ENCODE peak calls at places on chromosomes 2 and 18, in five cellular contexts. One of them, this sample, is unnamed.
A peak's percentile ranks its signal among the peaks of the same experiment; 100 is the strongest.

GRCh38 chr2:96148410-96149217 is 3.4 kb upstream of the DUSP2 start:
- DNase-seq in NAMALWA: peak; percentile 90
- DNase-seq in neural crest cell: no peak
- DNase-seq in kidney glomerular epithelial cell: peak; percentile 66
- DNase-seq in hepatic stellate cell: peak; percentile 81
- DNase-seq in this sample: peak; percentile 93

GRCh38 chr2:1831617-1831970 is 87.3 kb upstream of the PXDN start:
- DNase-seq in hepatic stellate cell: no peak
- DNase-seq in NAMALWA: no peak
- DNase-seq in kidney glomerular epithelial cell: no peak
- DNase-seq in neural crest cell: no peak
- DNase-seq in this sample: no peak

GRCh38 chr18:8783335-8783993 is 78.1 kb downstream of the MTCL1 start:
- DNase-seq in kidney glomerular epithelial cell: no peak
- DNase-seq in neural crest cell: no peak
- DNase-seq in hepatic stellate cell: no peak
- DNase-seq in NAMALWA: no peak
- DNase-seq in this sample: no peak

GRCh38 chr18:48808476-48808875 is 142.3 kb downstream of the SMAD7 start:
- DNase-seq in hepatic stellate cell: no peak
- DNase-seq in neural crest cell: no peak
- DNase-seq in NAMALWA: no peak
- DNase-seq in kidney glomerular epithelial cell: no peak
- DNase-seq in this sample: no peak

GRCh38 chr2:207676827-207677354 is 34.5 kb upstream of the CCNYL1 start:
- DNase-seq in kidney glomerular epithelial cell: peak; percentile 94
- DNase-seq in neural crest cell: no peak
- DNase-seq in NAMALWA: no peak
- DNase-seq in hepatic stellate cell: peak; percentile 84
- DNase-seq in this sample: no peak

GRCh38 chr2:100109986-100110980 is 32.1 kb downstream of the AFF3 start:
- DNase-seq in neural crest cell: no peak
- DNase-seq in NAMALWA: peak; percentile 92
- DNase-seq in hepatic stellate cell: no peak
- DNase-seq in kidney glomerular epithelial cell: no peak
- DNase-seq in this sample: no peak

GRCh38 chr2:166126014-166126639 is 1.7 kb downstream of the SCN1A start:
- DNase-seq in neural crest cell: no peak
- DNase-seq in hepatic stellate cell: no peak
- DNase-seq in kidney glomerular epithelial cell: no peak
- DNase-seq in NAMALWA: no peak
- DNase-seq in this sample: no peak

GRCh38 chr2:44692821-44693220 is 248.7 kb upstream of the SIX3 start:
- DNase-seq in NAMALWA: no peak
- DNase-seq in neural crest cell: no peak
- DNase-seq in kidney glomerular epithelial cell: no peak
- DNase-seq in hepatic stellate cell: no peak
- DNase-seq in this sample: no peak

GRCh38 chr2:62744603-62745002 is 39.1 kb downstream of the EHBP1 start:
- DNase-seq in hepatic stellate cell: no peak
- DNase-seq in kidney glomerular epithelial cell: no peak
- DNase-seq in neural crest cell: no peak
- DNase-seq in NAMALWA: no peak
- DNase-seq in this sample: peak; percentile 11

GRCh38 chr2:66343259-66343658 is 91.7 kb upstream of the MEIS1 start:
- DNase-seq in hepatic stellate cell: no peak
- DNase-seq in NAMALWA: no peak
- DNase-seq in neural crest cell: no peak
- DNase-seq in kidney glomerular epithelial cell: no peak
- DNase-seq in this sample: no peak

GRCh38 chr2:119264781-119265692 is 41.4 kb downstream of the STEAP3 start:
- DNase-seq in hepatic stellate cell: peak; percentile 63
- DNase-seq in kidney glomerular epithelial cell: peak; percentile 28
- DNase-seq in NAMALWA: peak; percentile 60
- DNase-seq in neural crest cell: peak; percentile 55
- DNase-seq in this sample: peak; percentile 78

GRCh38 chr2:233801357-233802131 is 23.4 kb downstream of the MROH2A start:
- DNase-seq in hepatic stellate cell: no peak
- DNase-seq in kidney glomerular epithelial cell: no peak
- DNase-seq in NAMALWA: peak; percentile 54
- DNase-seq in neural crest cell: no peak
- DNase-seq in this sample: no peak

GRCh38 chr2:21161122-21161521 is 37.4 kb downstream of the TDRD15 start:
- DNase-seq in NAMALWA: no peak
- DNase-seq in neural crest cell: no peak
- DNase-seq in kidney glomerular epithelial cell: no peak
- DNase-seq in hepatic stellate cell: no peak
- DNase-seq in this sample: no peak

GRCh38 chr2:157875720-157876065 is 437 bp downstream of the ACVR1 start:
- DNase-seq in kidney glomerular epithelial cell: no peak
- DNase-seq in neural crest cell: peak; percentile 36
- DNase-seq in NAMALWA: peak; percentile 30
- DNase-seq in hepatic stellate cell: no peak
- DNase-seq in this sample: no peak

GRCh38 chr2:141778315-141778835 is 352.4 kb downstream of the LRP1B start:
- DNase-seq in NAMALWA: no peak
- DNase-seq in kidney glomerular epithelial cell: no peak
- DNase-seq in hepatic stellate cell: no peak
- DNase-seq in neural crest cell: no peak
- DNase-seq in this sample: no peak

GRCh38 chr18:9435041-9435440 is 40.3 kb upstream of the RALBP1 start:
- DNase-seq in NAMALWA: no peak
- DNase-seq in kidney glomerular epithelial cell: no peak
- DNase-seq in hepatic stellate cell: no peak
- DNase-seq in neural crest cell: no peak
- DNase-seq in this sample: no peak

GRCh38 chr18:26290388-26290787 is 64.1 kb downstream of the TAF4B start:
- DNase-seq in NAMALWA: no peak
- DNase-seq in hepatic stellate cell: no peak
- DNase-seq in kidney glomerular epithelial cell: no peak
- DNase-seq in neural crest cell: no peak
- DNase-seq in this sample: no peak

GRCh38 chr2:179272406-179273192 is 8.0 kb upstream of the SESTD1 start:
- DNase-seq in kidney glomerular epithelial cell: peak; percentile 18
- DNase-seq in NAMALWA: no peak
- DNase-seq in neural crest cell: no peak
- DNase-seq in hepatic stellate cell: no peak
- DNase-seq in this sample: no peak

GRCh38 chr18:79397288-79397829 is 1.6 kb downstream of the NFATC1 start:
- DNase-seq in neural crest cell: no peak
- DNase-seq in kidney glomerular epithelial cell: no peak
- DNase-seq in hepatic stellate cell: no peak
- DNase-seq in NAMALWA: no peak
- DNase-seq in this sample: no peak

GRCh38 chr18:13521418-13521817 is 204.9 kb downstream of the FAM210A start:
- DNase-seq in neural crest cell: no peak
- DNase-seq in hepatic stellate cell: no peak
- DNase-seq in kidney glomerular epithelial cell: no peak
- DNase-seq in NAMALWA: no peak
- DNase-seq in this sample: no peak

GRCh38 chr18:60082790-60083189 is 183.0 kb downstream of the PMAIP1 start:
- DNase-seq in NAMALWA: no peak
- DNase-seq in hepatic stellate cell: no peak
- DNase-seq in neural crest cell: no peak
- DNase-seq in kidney glomerular epithelial cell: peak; percentile 41
- DNase-seq in this sample: no peak